ENCODE peak calls at places on chromosomes 5 and 9, in five cellular contexts. One of them, this sample, is unnamed.

GRCh38 chr9:10678790-10679189 is 66.0 kb upstream of the PTPRD start:
- DNase-seq in adrenal gland: no peak
- DNase-seq in gastrocnemius medialis: no peak
- DNase-seq in ascending aorta: no peak
- DNase-seq in IMR-90: peak; percentile 4
- DNase-seq in this sample: no peak

GRCh38 chr5:168486136-168486879 is at the start of gene RARS1:
- DNase-seq in IMR-90: peak; percentile 94
- DNase-seq in adrenal gland: peak; percentile 93
- DNase-seq in ascending aorta: peak; percentile 57
- DNase-seq in gastrocnemius medialis: peak; percentile 88
- DNase-seq in this sample: peak; percentile 89

GRCh38 chr5:134240421-134240962 is 14.6 kb upstream of the PPP2CA start:
- DNase-seq in adrenal gland: peak; percentile 23
- DNase-seq in IMR-90: peak; percentile 90
- DNase-seq in ascending aorta: no peak
- DNase-seq in gastrocnemius medialis: no peak
- DNase-seq in this sample: no peak

GRCh38 chr9:117488659-117489058 is 73.8 kb upstream of the ASTN2 start:
- DNase-seq in gastrocnemius medialis: no peak
- DNase-seq in adrenal gland: no peak
- DNase-seq in ascending aorta: no peak
- DNase-seq in IMR-90: no peak
- DNase-seq in this sample: no peak

GRCh38 chr5:168822745-168823281 is 243.6 kb upstream of the PANK3 start:
- DNase-seq in IMR-90: peak; percentile 1
- DNase-seq in gastrocnemius medialis: peak; percentile 13
- DNase-seq in ascending aorta: no peak
- DNase-seq in adrenal gland: no peak
- DNase-seq in this sample: no peak

GRCh38 chr5:141691867-141692532 is 10.0 kb upstream of the ARAP3 start:
- DNase-seq in IMR-90: peak; percentile 60
- DNase-seq in ascending aorta: no peak
- DNase-seq in gastrocnemius medialis: peak; percentile 69
- DNase-seq in adrenal gland: peak; percentile 90
- DNase-seq in this sample: peak; percentile 86

GRCh38 chr9:126055386-126055785 is 271.2 kb upstream of the MVB12B start:
- DNase-seq in IMR-90: peak; percentile 17
- DNase-seq in adrenal gland: no peak
- DNase-seq in ascending aorta: no peak
- DNase-seq in gastrocnemius medialis: no peak
- DNase-seq in this sample: no peak

GRCh38 chr9:111187376-111187775 is 142.6 kb downstream of the OR2K2 start:
- DNase-seq in IMR-90: no peak
- DNase-seq in ascending aorta: no peak
- DNase-seq in gastrocnemius medialis: no peak
- DNase-seq in adrenal gland: no peak
- DNase-seq in this sample: no peak

GRCh38 chr9:105138306-105138801 is 106.1 kb upstream of the SLC44A1 start:
- DNase-seq in IMR-90: no peak
- DNase-seq in ascending aorta: no peak
- DNase-seq in gastrocnemius medialis: no peak
- DNase-seq in adrenal gland: no peak
- DNase-seq in this sample: no peak

GRCh38 chr5:147558826-147559225 is 49.0 kb upstream of the DPYSL3 start:
- DNase-seq in IMR-90: peak; percentile 81
- DNase-seq in gastrocnemius medialis: peak; percentile 40
- DNase-seq in ascending aorta: no peak
- DNase-seq in adrenal gland: peak; percentile 29
- DNase-seq in this sample: no peak

GRCh38 chr9:86020731-86021130 is 78.6 kb downstream of the GOLM1 start:
- DNase-seq in IMR-90: no peak
- DNase-seq in ascending aorta: no peak
- DNase-seq in adrenal gland: no peak
- DNase-seq in gastrocnemius medialis: no peak
- DNase-seq in this sample: no peak

GRCh38 chr5:74281191-74281590 is 359.3 kb downstream of the ENC1 start:
- DNase-seq in IMR-90: no peak
- DNase-seq in gastrocnemius medialis: no peak
- DNase-seq in adrenal gland: no peak
- DNase-seq in ascending aorta: no peak
- DNase-seq in this sample: no peak

GRCh38 chr5:54991446-54991845 is 6.1 kb upstream of the ESM1 start:
- DNase-seq in IMR-90: no peak
- DNase-seq in ascending aorta: no peak
- DNase-seq in adrenal gland: no peak
- DNase-seq in gastrocnemius medialis: no peak
- DNase-seq in this sample: no peak

GRCh38 chr9:4069457-4070162 is 230.3 kb downstream of the GLIS3 start:
- DNase-seq in adrenal gland: no peak
- DNase-seq in ascending aorta: no peak
- DNase-seq in gastrocnemius medialis: no peak
- DNase-seq in IMR-90: no peak
- DNase-seq in this sample: no peak

GRCh38 chr5:90888511-90889324 is 330.1 kb downstream of the ADGRV1 start:
- DNase-seq in gastrocnemius medialis: no peak
- DNase-seq in IMR-90: peak; percentile 35
- DNase-seq in adrenal gland: no peak
- DNase-seq in ascending aorta: no peak
- DNase-seq in this sample: no peak

GRCh38 chr5:142036918-142037317 is 24.1 kb upstream of the GNPDA1 start:
- DNase-seq in ascending aorta: no peak
- DNase-seq in IMR-90: no peak
- DNase-seq in adrenal gland: no peak
- DNase-seq in gastrocnemius medialis: no peak
- DNase-seq in this sample: no peak

GRCh38 chr9:36382484-36382883 is 17.6 kb downstream of the RNF38 start:
- DNase-seq in ascending aorta: no peak
- DNase-seq in IMR-90: peak; percentile 21
- DNase-seq in adrenal gland: no peak
- DNase-seq in gastrocnemius medialis: no peak
- DNase-seq in this sample: no peak

GRCh38 chr9:109811876-109812275 is 31.9 kb downstream of the PALM2AKAP2 start:
- DNase-seq in adrenal gland: no peak
- DNase-seq in gastrocnemius medialis: peak; percentile 21
- DNase-seq in IMR-90: no peak
- DNase-seq in ascending aorta: no peak
- DNase-seq in this sample: no peak

GRCh38 chr5:148735301-148735700 is 81.0 kb upstream of the HTR4 start:
- DNase-seq in IMR-90: peak; percentile 62
- DNase-seq in ascending aorta: no peak
- DNase-seq in gastrocnemius medialis: no peak
- DNase-seq in adrenal gland: no peak
- DNase-seq in this sample: no peak

GRCh38 chr5:10662661-10663245 is 98.3 kb downstream of the DAP start:
- DNase-seq in gastrocnemius medialis: no peak
- DNase-seq in adrenal gland: no peak
- DNase-seq in IMR-90: no peak
- DNase-seq in ascending aorta: no peak
- DNase-seq in this sample: no peak

GRCh38 chr9:120698766-120699165 is 15.5 kb downstream of the MEGF9 start:
- DNase-seq in adrenal gland: no peak
- DNase-seq in IMR-90: no peak
- DNase-seq in gastrocnemius medialis: no peak
- DNase-seq in ascending aorta: no peak
- DNase-seq in this sample: no peak

GRCh38 chr5:7816535-7816901 is 34.4 kb downstream of the CFAP90 start:
- DNase-seq in gastrocnemius medialis: no peak
- DNase-seq in IMR-90: no peak
- DNase-seq in ascending aorta: no peak
- DNase-seq in adrenal gland: no peak
- DNase-seq in this sample: no peak

GRCh38 chr9:117546894-117547293 is 132.0 kb upstream of the ASTN2 start:
- DNase-seq in IMR-90: no peak
- DNase-seq in ascending aorta: no peak
- DNase-seq in adrenal gland: no peak
- DNase-seq in gastrocnemius medialis: no peak
- DNase-seq in this sample: no peak

GRCh38 chr9:121322737-121323448 is 47.2 kb downstream of the STOM start:
- DNase-seq in IMR-90: no peak
- DNase-seq in gastrocnemius medialis: no peak
- DNase-seq in ascending aorta: no peak
- DNase-seq in adrenal gland: no peak
- DNase-seq in this sample: peak; percentile 57

GRCh38 chr5:115431116-115431515 is 113.5 kb downstream of the FEM1C start:
- DNase-seq in gastrocnemius medialis: no peak
- DNase-seq in IMR-90: no peak
- DNase-seq in adrenal gland: no peak
- DNase-seq in ascending aorta: no peak
- DNase-seq in this sample: no peak

GRCh38 chr5:109885205-109885604 is 195.5 kb downstream of the MAN2A1 start:
- DNase-seq in IMR-90: no peak
- DNase-seq in adrenal gland: no peak
- DNase-seq in ascending aorta: no peak
- DNase-seq in gastrocnemius medialis: no peak
- DNase-seq in this sample: no peak

GRCh38 chr5:10457682-10458574 is 16.2 kb downstream of the ROPN1L start:
- DNase-seq in ascending aorta: no peak
- DNase-seq in gastrocnemius medialis: no peak
- DNase-seq in adrenal gland: no peak
- DNase-seq in IMR-90: no peak
- DNase-seq in this sample: no peak

GRCh38 chr5:124103671-124104070 is 591.7 kb downstream of the CSNK1G3 start:
- DNase-seq in adrenal gland: no peak
- DNase-seq in gastrocnemius medialis: no peak
- DNase-seq in IMR-90: peak; percentile 3
- DNase-seq in ascending aorta: no peak
- DNase-seq in this sample: no peak

GRCh38 chr5:103119067-103119764 is 722 bp downstream of the GIN1 start:
- DNase-seq in adrenal gland: no peak
- DNase-seq in IMR-90: peak; percentile 13
- DNase-seq in ascending aorta: no peak
- DNase-seq in gastrocnemius medialis: no peak
- DNase-seq in this sample: no peak

GRCh38 chr9:137784046-137784445 is 93.5 kb upstream of the CACNA1B start:
- DNase-seq in adrenal gland: no peak
- DNase-seq in IMR-90: no peak
- DNase-seq in gastrocnemius medialis: no peak
- DNase-seq in ascending aorta: no peak
- DNase-seq in this sample: no peak

GRCh38 chr9:137387034-137387890 is 35.7 kb downstream of the EXD3 start:
- DNase-seq in IMR-90: no peak
- DNase-seq in gastrocnemius medialis: no peak
- DNase-seq in ascending aorta: no peak
- DNase-seq in adrenal gland: no peak
- DNase-seq in this sample: no peak

DNA sequence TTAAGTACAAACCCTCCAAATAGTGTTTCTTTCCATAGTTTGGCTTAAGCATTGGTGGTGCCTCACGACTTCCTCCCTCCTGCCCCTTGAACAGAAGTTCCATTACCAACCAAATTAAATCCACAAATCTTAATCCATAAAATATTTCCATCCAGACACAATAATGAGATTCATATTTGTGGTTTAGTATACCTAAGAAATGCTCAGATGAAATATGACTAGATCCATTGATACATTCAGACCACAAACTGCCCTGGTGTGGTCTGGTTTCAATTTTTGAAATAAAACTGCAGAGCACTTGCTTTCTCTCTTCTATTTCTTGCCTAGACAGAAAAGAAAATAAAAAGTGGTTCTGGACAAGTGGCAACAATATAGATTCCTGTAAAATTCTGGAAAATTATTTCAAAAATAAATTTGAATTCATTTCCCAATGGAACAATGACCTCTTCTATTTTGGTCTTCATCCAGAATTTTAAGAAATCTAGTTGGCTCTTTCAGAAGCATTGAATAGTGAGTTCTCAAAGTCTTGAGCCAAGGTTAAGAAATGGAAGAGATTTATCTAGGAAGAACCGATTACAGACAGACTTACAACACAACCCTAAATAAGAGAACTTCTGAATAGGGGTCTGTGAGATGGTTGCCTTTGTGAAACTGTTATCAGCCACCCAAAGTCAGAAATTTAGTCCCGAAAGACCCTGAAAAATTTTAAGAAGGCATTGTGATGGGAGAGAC is 14.0 kb downstream of the TNC start:
- DNase-seq in ascending aorta: no peak
- DNase-seq in IMR-90: no peak
- DNase-seq in gastrocnemius medialis: no peak
- DNase-seq in adrenal gland: no peak
- DNase-seq in this sample: no peak
- H3K4me1 ChIP-seq in ascending aorta: no peaks in the 10 kb centered on the region
- H3K4me1 ChIP-seq in IMR-90: peaks cover 5% of the 10 kb centered on the region
- H3K4me1 ChIP-seq in gastrocnemius medialis: no peaks in the 10 kb centered on the region
- H3K4me1 ChIP-seq in adrenal gland: no peaks in the 10 kb centered on the region
- H3K4me1 ChIP-seq in this sample: no peaks in the 10 kb centered on the region

GRCh38 chr5:18043344-18043743 is 409.1 kb downstream of the TAF11L14 start:
- DNase-seq in adrenal gland: no peak
- DNase-seq in gastrocnemius medialis: no peak
- DNase-seq in ascending aorta: no peak
- DNase-seq in IMR-90: no peak
- DNase-seq in this sample: no peak

GRCh38 chr5:18032744-18033143 is 398.5 kb downstream of the TAF11L14 start:
- DNase-seq in gastrocnemius medialis: no peak
- DNase-seq in adrenal gland: no peak
- DNase-seq in ascending aorta: no peak
- DNase-seq in IMR-90: no peak
- DNase-seq in this sample: no peak

GRCh38 chr5:18037718-18038117 is 403.5 kb downstream of the TAF11L14 start:
- DNase-seq in IMR-90: no peak
- DNase-seq in adrenal gland: no peak
- DNase-seq in gastrocnemius medialis: no peak
- DNase-seq in ascending aorta: no peak
- DNase-seq in this sample: no peak
- H3K9me3 ChIP-seq in IMR-90: no peaks in the 10 kb centered on the region
- H3K9me3 ChIP-seq in adrenal gland: no peaks in the 10 kb centered on the region
- H3K9me3 ChIP-seq in gastrocnemius medialis: no peaks in the 10 kb centered on the region
- H3K9me3 ChIP-seq in ascending aorta: no peaks in the 10 kb centered on the region
- H3K9me3 ChIP-seq in this sample: no peaks in the 10 kb centered on the region

DNA sequence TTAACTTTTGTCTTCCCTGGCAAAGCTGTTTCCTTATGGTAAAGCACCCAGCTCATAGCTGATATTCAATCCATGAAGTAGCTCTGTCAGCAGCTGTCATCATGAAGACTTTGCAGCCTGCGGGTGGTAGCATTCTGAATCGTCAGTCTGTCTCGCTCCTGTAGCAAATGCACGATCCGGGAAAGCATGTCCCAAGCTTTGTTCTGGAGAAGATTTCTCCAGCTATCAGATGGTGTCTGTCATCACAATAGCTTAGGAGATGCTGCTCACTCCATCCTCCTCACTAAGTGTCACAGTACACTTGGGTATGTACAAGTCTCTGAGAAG is 191.3 kb upstream of the MSX2 start:
- DNase-seq in ascending aorta: no peak
- DNase-seq in IMR-90: peak; percentile 30
- DNase-seq in gastrocnemius medialis: no peak
- DNase-seq in adrenal gland: no peak
- DNase-seq in this sample: no peak
- H3K27ac ChIP-seq in ascending aorta: peak overlapping the region; percentile 34
- H3K27ac ChIP-seq in IMR-90: peak overlapping the region; percentile 93
- H3K27ac ChIP-seq in gastrocnemius medialis: no peak overlapping the region
- H3K27ac ChIP-seq in adrenal gland: peak overlapping the region; percentile 56
- H3K27ac ChIP-seq in this sample: no peak overlapping the region

DNA sequence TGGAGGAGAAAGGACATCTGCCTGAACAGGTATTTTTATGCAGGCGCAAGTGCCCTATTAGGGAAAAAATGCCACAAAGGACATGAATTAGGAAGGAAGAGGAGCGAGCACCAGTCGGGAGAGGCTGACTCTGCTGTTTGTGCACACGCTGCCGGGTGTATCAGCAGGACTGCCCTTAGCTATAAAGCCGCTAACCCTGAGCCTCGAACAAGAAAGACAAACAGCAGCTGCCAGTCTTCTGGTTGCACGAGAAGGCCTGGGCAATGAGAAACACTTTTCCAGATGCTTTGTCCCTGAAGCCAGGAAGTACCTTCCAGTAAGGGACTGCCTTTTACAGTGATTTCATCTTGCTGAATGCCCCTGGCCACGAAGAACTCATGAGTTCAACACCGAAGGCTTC is 12.6 kb downstream of the QSOX2 start:
- DNase-seq in ascending aorta: no peak
- DNase-seq in adrenal gland: no peak
- DNase-seq in IMR-90: no peak
- DNase-seq in gastrocnemius medialis: no peak
- DNase-seq in this sample: no peak
- H3K4me1 ChIP-seq in ascending aorta: no peaks in the 10 kb centered on the region
- H3K4me1 ChIP-seq in adrenal gland: no peaks in the 10 kb centered on the region
- H3K4me1 ChIP-seq in IMR-90: peaks cover 5% of the 10 kb centered on the region
- H3K4me1 ChIP-seq in gastrocnemius medialis: no peaks in the 10 kb centered on the region
- H3K4me1 ChIP-seq in this sample: no peaks in the 10 kb centered on the region